ENCODE peak calls at places on chromosomes 4 and X, in four cellular contexts. J is K562, O is H1, B is HepG2. V is an unnamed sample.

GRCh38 chr4:158775091-158775651 is 6.3 kb downstream of the FNIP2 start:
- DNase-seq in J (no peak), O (no peak), B (no peak), V (no peak)

GRCh38 chr4:79588679-79589078 is 180.7 kb upstream of the GK2 start:
- DNase-seq in J (no peak), O (no peak), B (no peak), V (no peak)

GRCh38 chrX:39196192-39197102 is 395.2 kb downstream of the MID1IP1 start:
- DNase-seq in J (peak; percentile 56), O (no peak), B (no peak), V (peak; percentile 90)

GRCh38 chrX:144219035-144219434 is 335.2 kb downstream of the UBE2NL start:
- DNase-seq in J (no peak), O (peak; percentile 39), B (no peak), V (no peak)

GRCh38 chr4:4782969-4783368 is 76.5 kb upstream of the MSX1 start:
- DNase-seq in J (no peak), O (no peak), B (no peak), V (no peak)

GRCh38 chr4:123953556-123953955 is 557.0 kb downstream of the SPRY1 start:
- DNase-seq in J (no peak), O (no peak), B (no peak), V (no peak)

GRCh38 chrX:112734250-112734649 is 54.5 kb upstream of the LHFPL1 start:
- DNase-seq in J (no peak), O (no peak), B (no peak), V (no peak)

GRCh38 chr4:8368061-8368481 is 72.5 kb downstream of the ACOX3 start:
- DNase-seq in J (no peak), O (no peak), B (no peak), V (no peak)

GRCh38 chr4:1537410-1538095 is 131.3 kb upstream of the NKX1-1 start:
- DNase-seq in J (no peak), O (no peak), B (no peak), V (no peak)

GRCh38 chr4:184825394-184826314 is at the start of gene ACSL1:
- DNase-seq in J (peak; percentile 81), O (peak; percentile 73), B (peak; percentile 39), V (no peak)

GRCh38 chrX:1167466-1167865 is 45.0 kb downstream of the CRLF2 start:
- DNase-seq in J (no peak), O (peak; percentile 29), B (no peak), V (no peak)

GRCh38 chr4:151797131-151797530 is 36.3 kb upstream of the GATB start:
- DNase-seq in J (no peak), O (no peak), B (no peak), V (no peak)

GRCh38 chrX:100680756-100681155 is 36.8 kb downstream of the SRPX2 start:
- DNase-seq in J (no peak), O (no peak), B (no peak), V (no peak)

GRCh38 chr4:6771229-6771671 is 11.3 kb upstream of the KIAA0232 start:
- DNase-seq in J (no peak), O (no peak), B (no peak), V (no peak)

GRCh38 chr4:6772223-6772928 is 10.2 kb upstream of the KIAA0232 start:
- DNase-seq in J (no peak), O (no peak), B (no peak), V (no peak)

GRCh38 chr4:6775746-6776145 is 6.8 kb upstream of the KIAA0232 start:
- DNase-seq in J (no peak), O (no peak), B (no peak), V (no peak)

GRCh38 chr4:6773106-6773505 is 9.4 kb upstream of the KIAA0232 start:
- DNase-seq in J (no peak), O (no peak), B (no peak), V (no peak)

GRCh38 chr4:6773616-6774540 is 8.6 kb upstream of the KIAA0232 start:
- DNase-seq in J (no peak), O (no peak), B (peak; percentile 90), V (no peak)
- TF ChIP-seq EZH2 in J (no peak), O (no peak), B (no peak), V (no peak)

GRCh38 chrX:115531818-115532403 is 29.1 kb upstream of the PLS3 start:
- DNase-seq in J (no peak), O (no peak), B (no peak), V (no peak)
- TF ChIP-seq USF2 in J (no peak), O (no peak), B (no peak), V (no peak)

DNA sequence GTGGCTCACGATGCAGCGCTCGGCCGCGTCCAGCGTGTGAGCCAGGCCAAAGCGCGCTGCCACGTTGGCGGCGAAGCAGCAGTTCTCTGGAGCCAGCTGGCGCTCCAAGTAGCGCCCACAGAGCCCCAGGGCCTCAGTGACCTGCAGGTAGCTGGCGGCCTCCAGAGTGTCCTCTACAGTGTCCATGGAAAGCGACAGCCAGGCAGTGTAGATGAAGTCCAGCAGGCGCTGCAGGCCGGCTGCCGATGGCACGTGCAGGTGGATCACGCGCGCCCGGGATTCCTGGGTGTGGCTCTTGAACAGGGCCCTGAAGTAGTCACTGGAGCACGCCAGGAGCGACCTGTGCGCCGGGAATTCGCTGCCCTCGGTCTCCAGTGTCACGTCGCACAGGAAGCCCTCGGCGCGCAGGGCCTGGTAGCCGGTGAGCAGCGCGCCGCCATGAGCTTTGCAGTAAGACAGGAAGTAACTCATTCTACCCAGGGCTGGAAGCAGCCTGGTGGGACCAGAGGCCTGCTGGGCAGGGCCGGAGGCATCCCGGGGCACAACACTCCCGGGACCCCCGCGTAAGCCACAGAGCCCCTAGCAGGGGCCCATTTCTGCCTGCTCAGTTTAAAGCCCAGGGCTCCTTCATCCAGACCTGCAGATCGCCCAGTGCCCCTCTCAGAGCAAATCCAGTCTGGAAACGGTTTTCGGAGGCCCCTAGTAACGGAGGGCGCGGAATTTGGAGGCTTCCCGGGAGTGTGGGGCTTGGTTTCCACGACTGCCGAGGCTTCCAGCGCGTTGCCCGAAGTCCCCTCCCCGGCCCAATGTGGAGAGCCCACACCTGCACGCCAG is 595 bp downstream of the KLHL34 start:
- DNase-seq in J (no peak), O (no peak), B (no peak), V (no peak)
- TF ChIP-seq EZH2 in J (no peak), O (no peak), B (no peak), V (no peak)

GRCh38 chrX:12013220-12013619 is 125.1 kb upstream of the FRMPD4 start:
- DNase-seq in J (no peak), O (no peak), B (no peak), V (no peak)
- TF ChIP-seq USF2 in J (no peak), O (no peak), B (no peak), V (no peak)

GRCh38 chr4:100184787-100185186 is 5.5 kb downstream of the DDIT4L start:
- DNase-seq in J (no peak), O (no peak), B (no peak), V (no peak)

GRCh38 chr4:100187781-100188180 is 2.5 kb downstream of the DDIT4L start:
- DNase-seq in J (no peak), O (no peak), B (no peak), V (no peak)

GRCh38 chr4:100190643-100191600 is 654 bp upstream of the DDIT4L start:
- DNase-seq in J (no peak), O (peak; percentile 61), B (no peak), V (no peak)

GRCh38 chr4:100188829-100189228 is 1.4 kb downstream of the DDIT4L start:
- DNase-seq in J (no peak), O (no peak), B (no peak), V (no peak)

GRCh38 chr4:100189820-100190642 is at the start of gene DDIT4L:
- DNase-seq in J (peak; percentile 1), O (peak; percentile 78), B (no peak), V (no peak)
- TF ChIP-seq EZH2 in J (no peak), O (no peak), B (no peak), V (no peak)

GRCh38 chr4:34412233-34412632 is 1832.1 kb downstream of the ARAP2 start:
- DNase-seq in J (no peak), O (no peak), B (no peak), V (no peak)
- TF ChIP-seq USF2 in J (no peak), O (no peak), B (no peak), V (no peak)

DNA sequence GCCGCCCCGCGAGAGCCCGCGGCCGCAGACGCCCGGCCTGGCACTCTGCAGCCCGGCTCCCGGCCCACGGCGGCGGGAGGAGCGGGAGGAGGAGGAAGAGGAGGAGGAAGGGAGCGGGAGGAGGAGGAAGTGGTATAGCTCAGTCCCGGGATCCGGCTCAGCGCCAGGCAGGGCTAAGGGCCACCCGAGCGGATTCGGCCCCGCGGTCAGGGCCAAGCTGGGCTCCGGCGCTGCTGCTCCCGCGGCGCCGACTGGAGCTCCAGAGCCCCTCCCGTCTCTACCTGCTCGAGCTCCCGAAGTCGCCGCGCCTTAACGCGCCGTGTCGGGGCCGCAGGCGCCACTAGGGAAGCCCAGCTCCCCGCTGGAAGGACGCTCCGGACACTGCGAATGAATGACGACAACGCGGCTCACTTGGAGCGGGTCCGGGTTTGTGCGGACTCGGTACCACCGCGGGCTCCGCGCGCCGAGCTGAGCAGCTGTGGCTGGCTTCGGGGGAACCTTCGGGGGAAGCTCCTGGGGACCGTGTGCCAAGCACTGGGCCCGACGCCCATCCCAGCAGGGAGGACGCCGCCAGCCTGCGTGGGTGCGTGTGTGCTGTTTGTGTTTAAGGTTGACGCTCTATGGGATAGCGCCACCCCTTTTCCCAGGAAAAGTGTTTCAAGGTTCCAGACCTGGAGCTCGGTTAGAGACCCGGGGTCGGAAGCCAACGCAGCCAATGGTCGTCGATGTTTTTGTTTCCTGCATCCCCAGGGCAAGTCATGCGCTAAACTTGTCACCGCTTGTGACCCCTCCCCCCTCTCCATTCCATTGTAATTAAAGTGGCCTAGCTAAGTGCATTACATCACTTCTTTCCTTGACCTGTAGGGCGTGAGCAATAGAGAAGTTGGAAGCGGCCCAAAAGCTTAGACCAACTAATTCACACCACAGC is at the start of gene TBC1D9:
- DNase-seq in J (peak; percentile 9), O (peak; percentile 79), B (peak; percentile 68), V (peak; percentile 25)
- TF ChIP-seq EZH2 in J (no peak), O (no peak), B (no peak), V (no peak)

GRCh38 chr4:10461850-10462400 is 4.7 kb upstream of the ZNF518B start:
- DNase-seq in J (no peak), O (peak; percentile 62), B (no peak), V (no peak)

GRCh38 chr4:10460313-10461047 is 3.3 kb upstream of the ZNF518B start:
- DNase-seq in J (peak; percentile 43), O (no peak), B (no peak), V (no peak)

GRCh38 chr4:10462876-10463275 is 5.7 kb upstream of the ZNF518B start:
- DNase-seq in J (no peak), O (no peak), B (no peak), V (no peak)

GRCh38 chr4:10459305-10459704 is 2.1 kb upstream of the ZNF518B start:
- DNase-seq in J (peak; percentile 57), O (no peak), B (no peak), V (no peak)

DNA sequence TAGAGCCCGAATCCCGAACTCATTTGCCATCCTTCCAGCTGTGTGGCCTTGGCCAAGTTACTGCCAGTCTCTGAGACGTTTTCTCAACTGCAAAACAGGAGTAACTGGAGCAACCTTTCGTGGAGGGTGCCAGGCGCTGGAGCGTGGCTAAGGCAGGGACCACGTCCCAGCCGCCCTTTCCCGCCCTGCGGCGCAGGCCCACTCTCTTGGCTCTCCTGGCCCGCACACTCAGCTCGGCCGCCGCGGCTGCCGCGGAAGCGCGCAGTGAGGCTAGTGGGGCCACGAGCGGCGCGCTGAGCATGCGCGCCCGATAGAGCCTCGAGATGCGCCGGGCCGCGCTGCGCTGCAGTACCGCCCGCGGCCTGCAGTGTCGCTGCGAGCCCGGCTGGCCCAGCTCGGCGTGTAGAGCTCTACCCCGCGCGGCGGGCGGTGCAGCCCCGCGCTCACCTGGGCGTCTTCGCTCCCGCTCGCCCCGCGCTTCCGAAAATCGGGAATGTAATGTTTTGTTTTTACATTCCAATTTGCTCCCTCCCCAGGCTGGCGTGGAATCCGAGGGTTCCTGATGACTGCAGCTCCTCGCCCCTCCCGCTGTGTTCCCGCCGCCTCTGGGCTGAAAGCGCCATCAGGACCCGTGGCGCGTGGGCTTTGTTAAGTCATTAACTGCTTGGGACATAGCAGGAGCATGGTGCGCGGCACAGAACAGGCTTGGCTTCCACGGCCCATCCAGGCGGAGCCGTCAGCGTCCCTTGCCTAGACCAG is 4.0 kb upstream of the ZNF518B start:
- DNase-seq in J (peak; percentile 87), O (peak; percentile 86), B (no peak), V (peak; percentile 31)
- TF ChIP-seq USF2 in J (no peak), O (no peak), B (no peak), V (no peak)